ENCODE peak calls at places on chromosomes 11 and 22, in nine cellular contexts. One of them, this sample, is unnamed.

GRCh38 chr11:43067681-43068080 is 244.1 kb upstream of the API5 start:
- DNase-seq in colonic mucosa: no peak
- DNase-seq in AG04449: no peak
- DNase-seq in uterus: no peak
- DNase-seq in sigmoid colon: no peak
- DNase-seq in spleen: no peak
- DNase-seq in brain microvascular endothelial cell: no peak
- DNase-seq in MM.1S: no peak
- DNase-seq in right atrium auricular region: no peak
- DNase-seq in this sample: no peak

GRCh38 chr11:105577645-105578044 is 32.2 kb upstream of the GRIA4 start:
- DNase-seq in brain microvascular endothelial cell: peak
- DNase-seq in MM.1S: no peak
- DNase-seq in AG04449: no peak
- DNase-seq in right atrium auricular region: no peak
- DNase-seq in spleen: no peak
- DNase-seq in sigmoid colon: no peak
- DNase-seq in colonic mucosa: no peak
- DNase-seq in uterus: no peak
- DNase-seq in this sample: no peak

GRCh38 chr11:114233755-114234154 is 62.4 kb upstream of the NNMT start:
- DNase-seq in sigmoid colon: no peak
- DNase-seq in MM.1S: no peak
- DNase-seq in uterus: no peak
- DNase-seq in right atrium auricular region: no peak
- DNase-seq in AG04449: no peak
- DNase-seq in brain microvascular endothelial cell: no peak
- DNase-seq in colonic mucosa: no peak
- DNase-seq in spleen: no peak
- DNase-seq in this sample: no peak

GRCh38 chr11:95926714-95927113 is 2.8 kb upstream of the MTMR2 start:
- DNase-seq in sigmoid colon: no peak
- DNase-seq in uterus: no peak
- DNase-seq in MM.1S: no peak
- DNase-seq in brain microvascular endothelial cell: no peak
- DNase-seq in colonic mucosa: no peak
- DNase-seq in spleen: no peak
- DNase-seq in AG04449: no peak
- DNase-seq in right atrium auricular region: no peak
- DNase-seq in this sample: no peak

GRCh38 chr11:119722281-119722794 is 6.7 kb downstream of the NECTIN1 start:
- DNase-seq in colonic mucosa: peak
- DNase-seq in sigmoid colon: no peak
- DNase-seq in right atrium auricular region: no peak
- DNase-seq in AG04449: no peak
- DNase-seq in uterus: no peak
- DNase-seq in MM.1S: peak
- DNase-seq in spleen: no peak
- DNase-seq in brain microvascular endothelial cell: no peak
- DNase-seq in this sample: no peak

GRCh38 chr22:19877626-19878339 is 23.1 kb upstream of the GNB1L start:
- DNase-seq in brain microvascular endothelial cell: peak
- DNase-seq in right atrium auricular region: no peak
- DNase-seq in MM.1S: no peak
- DNase-seq in sigmoid colon: peak
- DNase-seq in spleen: peak
- DNase-seq in colonic mucosa: no peak
- DNase-seq in uterus: peak
- DNase-seq in AG04449: peak
- DNase-seq in this sample: no peak

GRCh38 chr11:126186708-126187481 is 24.6 kb downstream of the RPUSD4 start:
- DNase-seq in sigmoid colon: no peak
- DNase-seq in right atrium auricular region: no peak
- DNase-seq in AG04449: no peak
- DNase-seq in spleen: peak
- DNase-seq in MM.1S: no peak
- DNase-seq in brain microvascular endothelial cell: no peak
- DNase-seq in uterus: no peak
- DNase-seq in colonic mucosa: no peak
- DNase-seq in this sample: no peak

GRCh38 chr11:17343907-17344306 is 7.7 kb upstream of the NCR3LG1 start:
- DNase-seq in colonic mucosa: no peak
- DNase-seq in AG04449: peak
- DNase-seq in sigmoid colon: no peak
- DNase-seq in right atrium auricular region: no peak
- DNase-seq in uterus: no peak
- DNase-seq in spleen: no peak
- DNase-seq in brain microvascular endothelial cell: peak
- DNase-seq in MM.1S: no peak
- DNase-seq in this sample: no peak

GRCh38 chr11:120563698-120564572 is 52.4 kb downstream of the GRIK4 start:
- DNase-seq in brain microvascular endothelial cell: no peak
- DNase-seq in MM.1S: no peak
- DNase-seq in sigmoid colon: no peak
- DNase-seq in spleen: peak
- DNase-seq in uterus: no peak
- DNase-seq in AG04449: no peak
- DNase-seq in right atrium auricular region: no peak
- DNase-seq in colonic mucosa: no peak
- DNase-seq in this sample: no peak

GRCh38 chr22:37333724-37334460 is 51.6 kb downstream of the CYTH4 start:
- DNase-seq in sigmoid colon: no peak
- DNase-seq in brain microvascular endothelial cell: no peak
- DNase-seq in MM.1S: no peak
- DNase-seq in spleen: no peak
- DNase-seq in colonic mucosa: no peak
- DNase-seq in uterus: no peak
- DNase-seq in right atrium auricular region: no peak
- DNase-seq in AG04449: no peak
- DNase-seq in this sample: no peak
- TF ChIP-seq CTCF in sigmoid colon: no peak
- TF ChIP-seq CTCF in brain microvascular endothelial cell: no peak
- TF ChIP-seq CTCF in MM.1S: no peak
- TF ChIP-seq CTCF in spleen: no peak
- TF ChIP-seq CTCF in colonic mucosa: no peak
- TF ChIP-seq CTCF in uterus: no peak
- TF ChIP-seq CTCF in right atrium auricular region: no peak
- TF ChIP-seq CTCF in AG04449: no peak
- TF ChIP-seq CTCF in this sample: no peak

DNA sequence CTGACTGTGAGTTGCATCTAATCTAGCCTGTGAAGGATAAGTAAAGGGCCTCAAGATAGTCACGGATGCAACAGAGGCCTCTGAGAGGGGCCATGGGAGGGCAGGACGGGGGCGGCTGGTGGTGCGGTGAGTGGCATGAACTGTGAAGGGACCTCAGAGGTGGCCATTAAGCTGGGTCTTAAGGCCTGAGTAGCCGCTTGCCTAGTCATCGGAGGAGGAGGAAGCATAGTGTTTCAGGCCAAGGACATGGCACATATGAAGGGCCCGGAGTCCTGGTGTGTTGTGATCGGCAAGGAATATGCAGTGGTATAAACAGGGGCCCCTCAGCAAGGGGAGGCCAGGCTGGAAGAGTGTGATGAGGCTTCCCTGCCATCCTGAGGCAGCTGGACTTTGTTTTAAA is 51.8 kb downstream of the TRIOBP start:
- DNase-seq in sigmoid colon: no peak
- DNase-seq in uterus: no peak
- DNase-seq in MM.1S: no peak
- DNase-seq in AG04449: no peak
- DNase-seq in colonic mucosa: no peak
- DNase-seq in brain microvascular endothelial cell: no peak
- DNase-seq in right atrium auricular region: no peak
- DNase-seq in spleen: no peak
- DNase-seq in this sample: no peak
- H3K4me3 ChIP-seq in sigmoid colon: no peak
- H3K4me3 ChIP-seq in uterus: no peak
- H3K4me3 ChIP-seq in MM.1S: no peak
- H3K4me3 ChIP-seq in AG04449: peak
- H3K4me3 ChIP-seq in colonic mucosa: no peak
- H3K4me3 ChIP-seq in brain microvascular endothelial cell: peak
- H3K4me3 ChIP-seq in right atrium auricular region: no peak
- H3K4me3 ChIP-seq in spleen: peak
- H3K4me3 ChIP-seq in this sample: peak

GRCh38 chr11:133996671-133997070 is 39.9 kb upstream of the IGSF9B start:
- DNase-seq in sigmoid colon: no peak
- DNase-seq in brain microvascular endothelial cell: no peak
- DNase-seq in spleen: peak
- DNase-seq in right atrium auricular region: no peak
- DNase-seq in uterus: no peak
- DNase-seq in MM.1S: no peak
- DNase-seq in AG04449: no peak
- DNase-seq in colonic mucosa: no peak
- DNase-seq in this sample: no peak

GRCh38 chr11:134001101-134001500 is 44.3 kb upstream of the IGSF9B start:
- DNase-seq in sigmoid colon: no peak
- DNase-seq in AG04449: no peak
- DNase-seq in spleen: no peak
- DNase-seq in uterus: no peak
- DNase-seq in right atrium auricular region: no peak
- DNase-seq in colonic mucosa: no peak
- DNase-seq in brain microvascular endothelial cell: no peak
- DNase-seq in MM.1S: no peak
- DNase-seq in this sample: no peak

GRCh38 chr11:134001596-134001995 is 44.8 kb upstream of the IGSF9B start:
- DNase-seq in sigmoid colon: no peak
- DNase-seq in uterus: no peak
- DNase-seq in colonic mucosa: no peak
- DNase-seq in spleen: peak
- DNase-seq in right atrium auricular region: no peak
- DNase-seq in AG04449: no peak
- DNase-seq in brain microvascular endothelial cell: no peak
- DNase-seq in MM.1S: no peak
- DNase-seq in this sample: no peak

GRCh38 chr11:133997556-133997955 is 40.8 kb upstream of the IGSF9B start:
- DNase-seq in right atrium auricular region: no peak
- DNase-seq in colonic mucosa: no peak
- DNase-seq in AG04449: no peak
- DNase-seq in brain microvascular endothelial cell: no peak
- DNase-seq in sigmoid colon: no peak
- DNase-seq in MM.1S: no peak
- DNase-seq in spleen: no peak
- DNase-seq in uterus: no peak
- DNase-seq in this sample: no peak

GRCh38 chr11:133999355-133999754 is 42.6 kb upstream of the IGSF9B start:
- DNase-seq in right atrium auricular region: no peak
- DNase-seq in AG04449: no peak
- DNase-seq in MM.1S: no peak
- DNase-seq in brain microvascular endothelial cell: no peak
- DNase-seq in uterus: no peak
- DNase-seq in sigmoid colon: no peak
- DNase-seq in colonic mucosa: no peak
- DNase-seq in spleen: peak
- DNase-seq in this sample: no peak
- TF ChIP-seq CTCF in right atrium auricular region: no peak
- TF ChIP-seq CTCF in AG04449: no peak
- TF ChIP-seq CTCF in MM.1S: no peak
- TF ChIP-seq CTCF in brain microvascular endothelial cell: no peak
- TF ChIP-seq CTCF in uterus: no peak
- TF ChIP-seq CTCF in sigmoid colon: no peak
- TF ChIP-seq CTCF in colonic mucosa: no peak
- TF ChIP-seq CTCF in spleen: no peak
- TF ChIP-seq CTCF in this sample: no peak

DNA sequence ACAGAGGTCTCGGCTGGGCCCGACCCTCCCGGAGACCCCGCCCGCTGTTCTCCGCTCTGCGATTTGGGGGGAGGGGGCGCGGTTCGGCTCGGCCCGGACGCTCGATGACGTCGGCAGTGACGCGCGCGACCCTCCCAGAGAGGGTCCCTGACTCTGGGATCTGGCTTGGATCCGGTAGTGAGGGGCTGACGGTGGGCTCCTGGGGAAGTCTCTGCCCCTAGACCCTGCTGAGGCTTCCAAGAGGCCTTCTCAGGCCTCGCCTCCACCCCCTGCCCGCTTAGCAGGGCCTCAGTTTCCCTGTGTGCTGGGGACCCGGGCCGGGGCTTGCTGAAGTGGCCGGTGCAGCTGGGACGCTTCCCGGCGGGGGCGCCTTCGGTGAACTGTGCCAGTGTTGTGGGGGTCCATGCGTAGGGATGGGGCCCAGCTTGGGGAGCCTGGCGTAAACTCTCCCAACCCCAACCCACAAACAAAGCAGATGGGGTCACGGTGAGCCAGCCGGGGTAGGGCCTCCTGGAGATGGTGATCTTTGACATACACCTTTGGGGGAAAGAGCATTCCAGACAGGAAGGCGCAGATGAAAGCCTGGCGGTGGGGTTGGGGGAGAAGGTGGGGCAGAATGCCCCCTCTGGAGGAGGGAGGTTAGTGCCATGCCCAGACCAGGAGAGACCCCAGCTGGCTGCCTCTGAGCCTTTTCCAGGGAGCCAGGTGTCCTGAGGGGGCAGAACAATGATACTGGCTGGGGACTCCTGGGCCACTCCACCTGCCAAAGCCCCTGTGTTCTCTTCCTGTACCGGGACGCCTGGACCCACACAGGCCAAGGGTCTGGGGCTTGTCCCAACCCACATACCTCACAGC is 1.0 kb downstream of the B4GALNT4 start:
- DNase-seq in MM.1S: no peak
- DNase-seq in brain microvascular endothelial cell: no peak
- DNase-seq in uterus: no peak
- DNase-seq in AG04449: no peak
- DNase-seq in spleen: no peak
- DNase-seq in right atrium auricular region: no peak
- DNase-seq in colonic mucosa: no peak
- DNase-seq in sigmoid colon: no peak
- DNase-seq in this sample: no peak
- H3K4me3 ChIP-seq in MM.1S: no peak
- H3K4me3 ChIP-seq in brain microvascular endothelial cell: peak
- H3K4me3 ChIP-seq in uterus: peak
- H3K4me3 ChIP-seq in AG04449: peak
- H3K4me3 ChIP-seq in spleen: no peak
- H3K4me3 ChIP-seq in right atrium auricular region: no peak
- H3K4me3 ChIP-seq in colonic mucosa: no peak
- H3K4me3 ChIP-seq in sigmoid colon: no peak
- H3K4me3 ChIP-seq in this sample: peak

This sample was measured in epithelial cell of proximal tubule.